ENCODE peak calls at places on chromosomes 7 and 10, in four cellular contexts. One of them, this sample, is unnamed.

GRCh38 chr10:1651280-1651975 is 85.9 kb downstream of the ADARB2 start:
- DNase-seq in NCI-H2081 treated with DMSO at 0.1 percent for 48 hours: no peak
- DNase-seq in LoVo: no peak
- DNase-seq in HTR-8/SVneo: no peak
- DNase-seq in this sample: no peak

GRCh38 chr10:14736600-14737081 is 38.1 kb downstream of the FAM107B start:
- DNase-seq in NCI-H2081 treated with DMSO at 0.1 percent for 48 hours: no peak
- DNase-seq in HTR-8/SVneo: no peak
- DNase-seq in LoVo: no peak
- DNase-seq in this sample: no peak

GRCh38 chr10:126058507-126058906 is 162.1 kb downstream of the FANK1 start:
- DNase-seq in LoVo: no peak
- DNase-seq in HTR-8/SVneo: no peak
- DNase-seq in NCI-H2081 treated with DMSO at 0.1 percent for 48 hours: no peak
- DNase-seq in this sample: no peak

GRCh38 chr10:70940834-70941568 is 52.6 kb upstream of the PCBD1 start:
- DNase-seq in HTR-8/SVneo: no peak
- DNase-seq in NCI-H2081 treated with DMSO at 0.1 percent for 48 hours: no peak
- DNase-seq in LoVo: peak
- DNase-seq in this sample: no peak

GRCh38 chr10:63522129-63522687 is 1.0 kb downstream of the REEP3 start:
- DNase-seq in NCI-H2081 treated with DMSO at 0.1 percent for 48 hours: no peak
- DNase-seq in LoVo: peak
- DNase-seq in HTR-8/SVneo: no peak
- DNase-seq in this sample: no peak

GRCh38 chr10:28947209-28947608 is 269.9 kb downstream of the BAMBI start:
- DNase-seq in NCI-H2081 treated with DMSO at 0.1 percent for 48 hours: no peak
- DNase-seq in LoVo: no peak
- DNase-seq in HTR-8/SVneo: no peak
- DNase-seq in this sample: no peak

GRCh38 chr10:49058341-49059255 is 56.7 kb downstream of the VSTM4 start:
- DNase-seq in LoVo: no peak
- DNase-seq in NCI-H2081 treated with DMSO at 0.1 percent for 48 hours: no peak
- DNase-seq in HTR-8/SVneo: no peak
- DNase-seq in this sample: no peak

GRCh38 chr7:19713676-19714075 is 4.8 kb upstream of the POLR1F start:
- DNase-seq in NCI-H2081 treated with DMSO at 0.1 percent for 48 hours: no peak
- DNase-seq in LoVo: peak
- DNase-seq in HTR-8/SVneo: peak
- DNase-seq in this sample: peak

GRCh38 chr7:65371468-65371867 is 2.2 kb upstream of the ZNF92 start:
- DNase-seq in LoVo: no peak
- DNase-seq in HTR-8/SVneo: no peak
- DNase-seq in NCI-H2081 treated with DMSO at 0.1 percent for 48 hours: no peak
- DNase-seq in this sample: no peak

GRCh38 chr10:117546020-117546629 is 3.6 kb downstream of the EMX2 start:
- DNase-seq in HTR-8/SVneo: no peak
- DNase-seq in LoVo: no peak
- DNase-seq in NCI-H2081 treated with DMSO at 0.1 percent for 48 hours: no peak
- DNase-seq in this sample: no peak

GRCh38 chr7:122430710-122431109 is 126.2 kb upstream of the FEZF1 start:
- DNase-seq in LoVo: no peak
- DNase-seq in HTR-8/SVneo: no peak
- DNase-seq in NCI-H2081 treated with DMSO at 0.1 percent for 48 hours: no peak
- DNase-seq in this sample: no peak

GRCh38 chr10:70560511-70560931 is 42.0 kb downstream of the PRF1 start:
- DNase-seq in NCI-H2081 treated with DMSO at 0.1 percent for 48 hours: no peak
- DNase-seq in LoVo: no peak
- DNase-seq in HTR-8/SVneo: no peak
- DNase-seq in this sample: no peak

GRCh38 chr7:80929619-80930018 is 10.8 kb upstream of the SEMA3C start:
- DNase-seq in HTR-8/SVneo: no peak
- DNase-seq in LoVo: no peak
- DNase-seq in NCI-H2081 treated with DMSO at 0.1 percent for 48 hours: no peak
- DNase-seq in this sample: no peak